ENCODE peak calls at places on chromosome 22, in six cellular contexts. One of them, this sample, is unnamed.

GRCh38 chr22:17403906-17404305 is 34.6 kb downstream of the CECR2 start:
- DNase-seq in choroid plexus epithelial cell: no peak
- DNase-seq in heart left ventricle: no peak
- DNase-seq in hypothalamus: no peak
- DNase-seq in spleen: no peak
- DNase-seq in GF-D8: no peak
- DNase-seq in this sample: no peak

GRCh38 chr22:35552186-35552842 is 11.7 kb downstream of the RASD2 start:
- DNase-seq in GF-D8: no peak
- DNase-seq in heart left ventricle: no peak
- DNase-seq in spleen: peak; percentile 80
- DNase-seq in choroid plexus epithelial cell: peak; percentile 79
- DNase-seq in hypothalamus: no peak
- DNase-seq in this sample: no peak

GRCh38 chr22:27494821-27495220 is 306.7 kb downstream of the MN1 start:
- DNase-seq in spleen: peak; percentile 47
- DNase-seq in choroid plexus epithelial cell: peak; percentile 40
- DNase-seq in GF-D8: no peak
- DNase-seq in heart left ventricle: no peak
- DNase-seq in hypothalamus: no peak
- DNase-seq in this sample: no peak

GRCh38 chr22:25364736-25365241 is 145.3 kb downstream of the CRYBB2 start:
- DNase-seq in heart left ventricle: peak; percentile 66
- DNase-seq in choroid plexus epithelial cell: no peak
- DNase-seq in spleen: peak; percentile 67
- DNase-seq in GF-D8: no peak
- DNase-seq in hypothalamus: no peak
- DNase-seq in this sample: no peak

GRCh38 chr22:50507421-50507990 is at the start of gene LMF2:
- DNase-seq in GF-D8: no peak
- DNase-seq in hypothalamus: peak; percentile 98
- DNase-seq in heart left ventricle: peak; percentile 95
- DNase-seq in spleen: peak; percentile 99
- DNase-seq in choroid plexus epithelial cell: no peak
- DNase-seq in this sample: no peak

GRCh38 chr22:46355996-46356471 is 20.5 kb downstream of the TRMU start:
- DNase-seq in spleen: no peak
- DNase-seq in choroid plexus epithelial cell: no peak
- DNase-seq in heart left ventricle: peak; percentile 52
- DNase-seq in GF-D8: no peak
- DNase-seq in hypothalamus: no peak
- DNase-seq in this sample: no peak

GRCh38 chr22:30694171-30694637 is 470 bp upstream of the OSBP2 start:
- DNase-seq in spleen: peak; percentile 83
- DNase-seq in GF-D8: no peak
- DNase-seq in hypothalamus: no peak
- DNase-seq in heart left ventricle: peak; percentile 67
- DNase-seq in choroid plexus epithelial cell: no peak
- DNase-seq in this sample: no peak

GRCh38 chr22:31049815-31050420 is 31.2 kb upstream of the SMTN start:
- DNase-seq in choroid plexus epithelial cell: no peak
- DNase-seq in GF-D8: no peak
- DNase-seq in spleen: no peak
- DNase-seq in hypothalamus: no peak
- DNase-seq in heart left ventricle: no peak
- DNase-seq in this sample: no peak

GRCh38 chr22:49296561-49296960 is 531.1 kb downstream of the BRD1 start:
- DNase-seq in GF-D8: no peak
- DNase-seq in choroid plexus epithelial cell: no peak
- DNase-seq in heart left ventricle: peak; percentile 40
- DNase-seq in hypothalamus: no peak
- DNase-seq in spleen: peak; percentile 56
- DNase-seq in this sample: no peak

GRCh38 chr22:21778705-21779363 is 43.2 kb upstream of the YPEL1 start:
- DNase-seq in heart left ventricle: no peak
- DNase-seq in GF-D8: no peak
- DNase-seq in choroid plexus epithelial cell: peak; percentile 90
- DNase-seq in spleen: no peak
- DNase-seq in hypothalamus: no peak
- DNase-seq in this sample: no peak

GRCh38 chr22:19832476-19833108 is 22.1 kb downstream of the GNB1L start:
- DNase-seq in heart left ventricle: no peak
- DNase-seq in spleen: no peak
- DNase-seq in hypothalamus: no peak
- DNase-seq in GF-D8: no peak
- DNase-seq in choroid plexus epithelial cell: no peak
- DNase-seq in this sample: no peak

GRCh38 chr22:31124290-31124689 is 1.5 kb downstream of the INPP5J start:
- DNase-seq in GF-D8: no peak
- DNase-seq in spleen: peak; percentile 43
- DNase-seq in choroid plexus epithelial cell: no peak
- DNase-seq in heart left ventricle: no peak
- DNase-seq in hypothalamus: no peak
- DNase-seq in this sample: no peak

GRCh38 chr22:47850644-47851151 is 1088.2 kb downstream of the TBC1D22A start:
- DNase-seq in spleen: no peak
- DNase-seq in heart left ventricle: no peak
- DNase-seq in GF-D8: no peak
- DNase-seq in hypothalamus: no peak
- DNase-seq in choroid plexus epithelial cell: no peak
- DNase-seq in this sample: no peak

GRCh38 chr22:19871023-19871844 is 16.6 kb upstream of the GNB1L start:
- DNase-seq in choroid plexus epithelial cell: no peak
- DNase-seq in GF-D8: no peak
- DNase-seq in heart left ventricle: peak; percentile 33
- DNase-seq in hypothalamus: no peak
- DNase-seq in spleen: peak; percentile 59
- DNase-seq in this sample: no peak

GRCh38 chr22:49789289-49790141 is 38.2 kb downstream of the BRD1 start:
- DNase-seq in GF-D8: peak; percentile 64
- DNase-seq in heart left ventricle: no peak
- DNase-seq in hypothalamus: no peak
- DNase-seq in choroid plexus epithelial cell: peak; percentile 76
- DNase-seq in spleen: peak; percentile 83
- DNase-seq in this sample: no peak

GRCh38 chr22:49886346-49887073 is 31.7 kb downstream of the ALG12 start:
- DNase-seq in hypothalamus: no peak
- DNase-seq in GF-D8: no peak
- DNase-seq in choroid plexus epithelial cell: no peak
- DNase-seq in heart left ventricle: no peak
- DNase-seq in spleen: no peak
- DNase-seq in this sample: no peak

GRCh38 chr22:37529652-37530345 is 10.6 kb upstream of the CARD10 start:
- DNase-seq in spleen: no peak
- DNase-seq in choroid plexus epithelial cell: no peak
- DNase-seq in hypothalamus: no peak
- DNase-seq in GF-D8: peak; percentile 13
- DNase-seq in heart left ventricle: no peak
- DNase-seq in this sample: no peak

GRCh38 chr22:47446821-47447810 is 684.7 kb downstream of the TBC1D22A start:
- DNase-seq in hypothalamus: no peak
- DNase-seq in spleen: no peak
- DNase-seq in GF-D8: no peak
- DNase-seq in choroid plexus epithelial cell: no peak
- DNase-seq in heart left ventricle: no peak
- DNase-seq in this sample: no peak

GRCh38 chr22:38257650-38258246 is 15.1 kb downstream of the TMEM184B start:
- DNase-seq in hypothalamus: no peak
- DNase-seq in spleen: no peak
- DNase-seq in choroid plexus epithelial cell: no peak
- DNase-seq in GF-D8: no peak
- DNase-seq in heart left ventricle: no peak
- DNase-seq in this sample: no peak

GRCh38 chr22:37442537-37442936 is 15.3 kb upstream of the ELFN2 start:
- DNase-seq in heart left ventricle: no peak
- DNase-seq in hypothalamus: no peak
- DNase-seq in choroid plexus epithelial cell: peak; percentile 62
- DNase-seq in spleen: no peak
- DNase-seq in GF-D8: no peak
- DNase-seq in this sample: no peak

GRCh38 chr22:39315389-39315788 is 4.0 kb downstream of the RPL3 start:
- DNase-seq in GF-D8: no peak
- DNase-seq in spleen: no peak
- DNase-seq in choroid plexus epithelial cell: peak; percentile 24
- DNase-seq in heart left ventricle: no peak
- DNase-seq in hypothalamus: no peak
- DNase-seq in this sample: no peak

GRCh38 chr22:27223317-27224177 is 566.2 kb downstream of the MIAT start:
- DNase-seq in spleen: peak; percentile 29
- DNase-seq in GF-D8: no peak
- DNase-seq in choroid plexus epithelial cell: peak; percentile 87
- DNase-seq in hypothalamus: no peak
- DNase-seq in heart left ventricle: no peak
- DNase-seq in this sample: peak; percentile 92

GRCh38 chr22:29710922-29711593 is 8.7 kb upstream of the CABP7 start:
- DNase-seq in choroid plexus epithelial cell: no peak
- DNase-seq in hypothalamus: no peak
- DNase-seq in GF-D8: no peak
- DNase-seq in spleen: peak; percentile 87
- DNase-seq in heart left ventricle: peak; percentile 80
- DNase-seq in this sample: no peak

GRCh38 chr22:20080776-20081654 is 974 bp downstream of the DGCR8 start:
- DNase-seq in choroid plexus epithelial cell: peak; percentile 59
- DNase-seq in hypothalamus: no peak
- DNase-seq in spleen: peak; percentile 79
- DNase-seq in heart left ventricle: no peak
- DNase-seq in GF-D8: no peak
- DNase-seq in this sample: peak; percentile 33

GRCh38 chr22:50040717-50041116 is 17.4 kb downstream of the TTLL8 start:
- DNase-seq in heart left ventricle: no peak
- DNase-seq in GF-D8: no peak
- DNase-seq in spleen: peak; percentile 53
- DNase-seq in choroid plexus epithelial cell: no peak
- DNase-seq in hypothalamus: no peak
- DNase-seq in this sample: no peak

GRCh38 chr22:29002603-29003002 is 59.0 kb downstream of the C22orf31 start:
- DNase-seq in spleen: no peak
- DNase-seq in GF-D8: no peak
- DNase-seq in heart left ventricle: no peak
- DNase-seq in hypothalamus: no peak
- DNase-seq in choroid plexus epithelial cell: no peak
- DNase-seq in this sample: no peak

GRCh38 chr22:41513391-41513790 is 30.9 kb downstream of the POLR3H start:
- DNase-seq in choroid plexus epithelial cell: no peak
- DNase-seq in heart left ventricle: no peak
- DNase-seq in spleen: no peak
- DNase-seq in GF-D8: no peak
- DNase-seq in hypothalamus: peak; percentile 47
- DNase-seq in this sample: no peak

GRCh38 chr22:22770280-22770871 is 117.2 kb upstream of the IGLL5 start:
- DNase-seq in GF-D8: no peak
- DNase-seq in hypothalamus: no peak
- DNase-seq in choroid plexus epithelial cell: peak; percentile 50
- DNase-seq in heart left ventricle: no peak
- DNase-seq in spleen: no peak
- DNase-seq in this sample: no peak

GRCh38 chr22:28005513-28005912 is 86.5 kb upstream of the PITPNB start:
- DNase-seq in heart left ventricle: peak; percentile 71
- DNase-seq in spleen: no peak
- DNase-seq in GF-D8: no peak
- DNase-seq in choroid plexus epithelial cell: no peak
- DNase-seq in hypothalamus: no peak
- DNase-seq in this sample: no peak

GRCh38 chr22:46173152-46173551 is 22.8 kb downstream of the PPARA start:
- DNase-seq in choroid plexus epithelial cell: no peak
- DNase-seq in hypothalamus: no peak
- DNase-seq in GF-D8: no peak
- DNase-seq in heart left ventricle: no peak
- DNase-seq in spleen: no peak
- DNase-seq in this sample: no peak

GRCh38 chr22:37731804-37732471 is 35.1 kb downstream of the TRIOBP start:
- DNase-seq in hypothalamus: no peak
- DNase-seq in GF-D8: peak; percentile 58
- DNase-seq in choroid plexus epithelial cell: no peak
- DNase-seq in spleen: no peak
- DNase-seq in heart left ventricle: no peak
- DNase-seq in this sample: no peak